ENCODE peak calls at places on chromosomes 12 and 14, in ten cellular contexts. F, M, L, P, H, B, C, Y, X and N are unnamed samples.

GRCh38 chr12:89051065-89051677 is 301.1 kb downstream of the DUSP6 start:
- DNase-seq in F (peak), M (peak), L (peak), P (no peak), H (peak), B (no peak), C (peak), Y (no peak), X (peak), N (peak)

GRCh38 chr14:55702501-55702900 is 122.5 kb downstream of the KTN1 start:
- DNase-seq in F (no peak), M (no peak), L (no peak), P (no peak), H (no peak), B (no peak), C (no peak), Y (no peak), X (no peak), N (no peak)

GRCh38 chr12:51827925-51828818 is 20.3 kb downstream of the FIGNL2 start:
- DNase-seq in F (peak), M (no peak), L (peak), P (no peak), H (peak), B (peak), C (peak), Y (no peak), X (no peak), N (no peak)

GRCh38 chr14:68865542-68865941 is 72.7 kb upstream of the ZFP36L1 start:
- DNase-seq in F (no peak), M (no peak), L (no peak), P (no peak), H (no peak), B (no peak), C (no peak), Y (no peak), X (no peak), N (no peak)

GRCh38 chr12:106953352-106954260 is 2.1 kb upstream of the TMEM263 start:
- DNase-seq in F (no peak), M (no peak), L (no peak), P (no peak), H (no peak), B (no peak), C (no peak), Y (no peak), X (no peak), N (no peak)

GRCh38 chr12:105933671-105934665 is 204.8 kb downstream of the NUAK1 start:
- DNase-seq in F (peak), M (no peak), L (no peak), P (peak), H (no peak), B (no peak), C (no peak), Y (no peak), X (peak), N (no peak)

GRCh38 chr12:52277486-52278245 is 3.2 kb downstream of the KRT86 start:
- DNase-seq in F (no peak), M (no peak), L (peak), P (no peak), H (no peak), B (no peak), C (no peak), Y (peak), X (no peak), N (no peak)

GRCh38 chr12:31005944-31006361 is 67.7 kb upstream of the DDX11 start:
- DNase-seq in F (peak), M (no peak), L (no peak), P (no peak), H (peak), B (no peak), C (no peak), Y (no peak), X (no peak), N (no peak)

GRCh38 chr14:101476258-101476930 is 84.9 kb upstream of the DIO3 start:
- DNase-seq in F (no peak), M (no peak), L (no peak), P (no peak), H (no peak), B (peak), C (no peak), Y (peak), X (no peak), N (no peak)

GRCh38 chr12:1576410-1577240 is 17.8 kb downstream of the FBXL14 start:
- DNase-seq in F (peak), M (no peak), L (peak), P (peak), H (peak), B (no peak), C (peak), Y (peak), X (peak), N (no peak)

GRCh38 chr12:48028541-48029400 is 24.5 kb upstream of the COL2A1 start:
- DNase-seq in F (no peak), M (no peak), L (no peak), P (no peak), H (no peak), B (no peak), C (no peak), Y (no peak), X (no peak), N (no peak)

GRCh38 chr14:58749066-58749669 is 111.4 kb downstream of the DACT1 start:
- DNase-seq in F (peak), M (no peak), L (no peak), P (no peak), H (no peak), B (peak), C (peak), Y (no peak), X (peak), N (peak)

GRCh38 chr12:105444050-105444808 is 113.7 kb downstream of the C12orf75 start:
- DNase-seq in F (peak), M (no peak), L (peak), P (no peak), H (no peak), B (no peak), C (no peak), Y (no peak), X (no peak), N (no peak)

GRCh38 chr12:95480230-95480629 is 6.3 kb downstream of the METAP2 start:
- DNase-seq in F (no peak), M (no peak), L (no peak), P (no peak), H (no peak), B (no peak), C (no peak), Y (no peak), X (no peak), N (no peak)

GRCh38 chr12:53754633-53755261 is 3.0 kb upstream of the CISTR start:
- DNase-seq in F (peak), M (no peak), L (peak), P (no peak), H (no peak), B (peak), C (no peak), Y (no peak), X (no peak), N (no peak)

GRCh38 chr14:70601162-70601561 is 707 bp upstream of the MED6 start:
- DNase-seq in F (peak), M (peak), L (no peak), P (no peak), H (peak), B (no peak), C (no peak), Y (no peak), X (no peak), N (no peak)

GRCh38 chr12:53722450-53723041 is 4.7 kb downstream of the CALCOCO1 start:
- DNase-seq in F (no peak), M (no peak), L (no peak), P (no peak), H (no peak), B (no peak), C (no peak), Y (no peak), X (no peak), N (no peak)

GRCh38 chr14:34539407-34540180 is at the start of gene EAPP:
- DNase-seq in F (peak), M (peak), L (peak), P (peak), H (peak), B (peak), C (peak), Y (peak), X (peak), N (peak)

GRCh38 chr14:102232348-102232625 is 72.7 kb downstream of the MOK start:
- DNase-seq in F (no peak), M (no peak), L (no peak), P (no peak), H (no peak), B (no peak), C (no peak), Y (no peak), X (no peak), N (no peak)

GRCh38 chr14:100193417-100194357 is 34.2 kb upstream of the DEGS2 start:
- DNase-seq in F (no peak), M (peak), L (peak), P (no peak), H (no peak), B (no peak), C (peak), Y (no peak), X (peak), N (peak)

DNA sequence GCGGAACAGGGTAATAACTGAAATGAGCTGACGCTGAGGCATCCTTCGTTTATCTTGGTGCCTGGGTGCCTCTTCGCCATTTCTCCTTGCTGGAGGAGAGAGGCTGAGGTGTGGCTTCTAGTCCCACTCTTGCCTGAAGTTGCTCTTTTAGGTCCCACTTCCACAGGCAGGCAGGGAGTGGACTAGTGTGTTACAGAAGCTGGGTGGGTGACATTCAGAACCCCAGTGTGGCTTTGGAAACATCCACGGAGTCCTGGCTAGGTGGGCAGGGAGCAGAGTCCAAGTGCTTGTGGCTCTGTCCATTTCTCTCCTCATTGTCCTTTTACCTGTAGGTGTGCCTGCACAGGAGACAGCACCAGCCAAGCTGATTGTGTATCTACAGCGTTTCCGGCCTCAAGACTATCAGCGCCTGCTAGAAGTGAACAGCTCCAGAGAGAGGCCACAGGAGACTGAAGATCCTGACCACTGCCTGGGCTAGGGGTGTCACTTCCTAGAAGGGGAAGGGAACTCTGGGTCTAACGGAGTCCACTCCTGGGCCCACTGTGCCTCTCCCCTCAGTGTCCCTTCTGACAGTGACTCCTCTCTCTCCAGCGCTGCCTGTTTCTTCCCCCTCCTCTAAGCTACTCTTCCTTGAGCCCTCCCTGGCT is 2.4 kb downstream of the THTPA start:
- DNase-seq in F (no peak), M (no peak), L (no peak), P (no peak), H (no peak), B (no peak), C (no peak), Y (no peak), X (no peak), N (no peak)
- H3K4me3 ChIP-seq in F (no peak), M (no peak), L (no peak), P (no peak), H (no peak), B (no peak), C (no peak), Y (no peak), X (no peak), N (no peak)

GRCh38 chr14:73784065-73784987 is 67.3 kb upstream of the PTGR2 start:
- DNase-seq in F (peak), M (peak), L (peak), P (no peak), H (no peak), B (peak), C (no peak), Y (peak), X (peak), N (no peak)
- H3K4me3 ChIP-seq in F (no peak), M (no peak), L (no peak), P (no peak), H (no peak), B (no peak), C (no peak), Y (no peak), X (no peak), N (peak)

GRCh38 chr12:6946920-6947374 is 3.1 kb downstream of the C12orf57 start:
- DNase-seq in F (no peak), M (no peak), L (no peak), P (no peak), H (peak), B (no peak), C (no peak), Y (no peak), X (no peak), N (no peak)
- H3K4me3 ChIP-seq in F (no peak), M (peak), L (no peak), P (no peak), H (peak), B (peak), C (peak), Y (peak), X (peak), N (peak)

GRCh38 chr12:41407240-41407799 is 219.2 kb downstream of the PDZRN4 start:
- DNase-seq in F (no peak), M (peak), L (no peak), P (no peak), H (peak), B (no peak), C (no peak), Y (no peak), X (no peak), N (no peak)
- H3K4me3 ChIP-seq in F (no peak), M (no peak), L (no peak), P (no peak), H (no peak), B (no peak), C (no peak), Y (no peak), X (no peak), N (no peak)

GRCh38 chr12:69252033-69252432 is 12.7 kb downstream of the CPSF6 start:
- DNase-seq in F (peak), M (peak), L (no peak), P (no peak), H (peak), B (no peak), C (no peak), Y (no peak), X (no peak), N (no peak)

GRCh38 chr12:69241444-69242092 is 2.2 kb downstream of the CPSF6 start:
- DNase-seq in F (no peak), M (no peak), L (no peak), P (no peak), H (no peak), B (no peak), C (no peak), Y (no peak), X (no peak), N (no peak)

GRCh38 chr12:69243099-69244084 is 4.0 kb downstream of the CPSF6 start:
- DNase-seq in F (no peak), M (no peak), L (no peak), P (no peak), H (no peak), B (no peak), C (no peak), Y (no peak), X (no peak), N (no peak)

GRCh38 chr12:69247253-69248018 is 8.1 kb downstream of the CPSF6 start:
- DNase-seq in F (no peak), M (no peak), L (no peak), P (no peak), H (no peak), B (no peak), C (no peak), Y (no peak), X (no peak), N (no peak)
- H3K4me3 ChIP-seq in F (no peak), M (no peak), L (no peak), P (no peak), H (no peak), B (no peak), C (no peak), Y (no peak), X (no peak), N (no peak)

DNA sequence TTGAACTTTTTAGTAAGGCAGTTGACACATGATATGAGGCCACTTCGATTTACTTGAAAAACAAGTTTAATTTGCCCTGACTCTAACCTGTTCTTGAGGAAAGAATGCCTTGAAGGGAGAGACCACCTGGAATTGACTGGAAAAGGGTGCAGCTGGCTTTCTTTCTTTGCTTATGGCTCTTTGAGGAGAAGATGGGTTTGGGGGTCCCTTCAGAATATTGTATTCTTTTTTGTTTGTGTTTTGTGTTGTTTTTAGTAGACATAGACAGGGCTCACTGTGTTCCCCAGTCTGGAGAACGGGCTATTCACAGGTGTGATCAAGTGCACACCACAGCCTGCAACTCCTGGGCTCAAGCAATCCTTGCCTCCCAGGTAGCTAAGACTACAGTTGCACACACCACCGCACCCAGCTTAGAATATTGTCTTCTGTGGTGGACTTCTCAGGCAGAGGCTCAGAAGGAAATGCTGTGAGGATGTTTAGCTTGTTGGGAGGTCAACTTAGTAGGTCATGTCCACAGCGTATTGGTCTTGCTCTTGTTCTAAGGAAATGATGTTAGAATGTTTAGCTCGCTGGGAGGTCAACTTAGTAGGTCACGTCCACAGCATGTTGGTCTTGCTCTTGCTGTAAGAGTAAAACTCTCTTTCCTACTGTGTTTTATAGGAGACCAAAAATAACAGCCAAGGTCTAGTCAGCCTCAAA is 1.5 kb upstream of the NRL start:
- DNase-seq in F (no peak), M (no peak), L (no peak), P (no peak), H (no peak), B (no peak), C (no peak), Y (no peak), X (no peak), N (no peak)
- H3K4me3 ChIP-seq in F (no peak), M (peak), L (no peak), P (no peak), H (no peak), B (peak), C (peak), Y (no peak), X (peak), N (peak)

GRCh38 chr14:36653412-36653811 is 8.2 kb upstream of the PAX9 start:
- DNase-seq in F (no peak), M (no peak), L (no peak), P (no peak), H (no peak), B (no peak), C (no peak), Y (no peak), X (no peak), N (no peak)

GRCh38 chr14:36655054-36655381 is 6.6 kb upstream of the PAX9 start:
- DNase-seq in F (no peak), M (peak), L (no peak), P (no peak), H (peak), B (no peak), C (no peak), Y (no peak), X (no peak), N (no peak)

GRCh38 chr14:36649872-36650650 is 11.6 kb upstream of the PAX9 start:
- DNase-seq in F (no peak), M (no peak), L (no peak), P (no peak), H (no peak), B (no peak), C (no peak), Y (no peak), X (no peak), N (no peak)

GRCh38 chr14:36654185-36655053 is 7.2 kb upstream of the PAX9 start:
- DNase-seq in F (no peak), M (peak), L (no peak), P (no peak), H (peak), B (no peak), C (no peak), Y (no peak), X (no peak), N (no peak)

GRCh38 chr14:36652542-36653201 is 9.0 kb upstream of the PAX9 start:
- DNase-seq in F (no peak), M (no peak), L (no peak), P (no peak), H (no peak), B (no peak), C (no peak), Y (no peak), X (no peak), N (no peak)
- H3K4me3 ChIP-seq in F (no peak), M (no peak), L (no peak), P (no peak), H (no peak), B (no peak), C (no peak), Y (no peak), X (no peak), N (no peak)